ENCODE peak calls at places on chromosome 2, in seven cellular contexts. E, A, X, M, N, R and O are unnamed samples.
A peak's percentile ranks its signal among the peaks of the same experiment; 100 is the strongest.

GRCh38 chr2:136117909-136118818 is at the start of gene CXCR4:
- DNase-seq in E (peak; percentile 5), A (peak; percentile 27), X (no peak), M (peak; percentile 86), N (peak; percentile 80), R (peak; percentile 98), O (peak; percentile 51)

GRCh38 chr2:24327988-24328387 is 32.3 kb downstream of the ITSN2 start:
- DNase-seq in E (no peak), A (no peak), X (no peak), M (no peak), N (no peak), R (no peak), O (no peak)

GRCh38 chr2:10773841-10774341 is 38.7 kb downstream of the PDIA6 start:
- DNase-seq in E (no peak), A (peak; percentile 74), X (no peak), M (no peak), N (no peak), R (peak; percentile 56), O (no peak)

GRCh38 chr2:46893231-46893943 is 22.2 kb downstream of the MCFD2 start:
- DNase-seq in E (no peak), A (peak; percentile 44), X (peak; percentile 59), M (no peak), N (peak; percentile 27), R (no peak), O (no peak)

GRCh38 chr2:52934354-52934898 is 833.2 kb upstream of the CHAC2 start:
- DNase-seq in E (peak; percentile 20), A (peak; percentile 81), X (peak; percentile 55), M (no peak), N (no peak), R (no peak), O (peak; percentile 8)

GRCh38 chr2:7356909-7357584 is 439.8 kb downstream of the RNF144A start:
- DNase-seq in E (no peak), A (no peak), X (no peak), M (no peak), N (no peak), R (no peak), O (no peak)

GRCh38 chr2:232632904-232633412 is 446 bp upstream of the EFHD1 start:
- DNase-seq in E (no peak), A (no peak), X (no peak), M (no peak), N (no peak), R (no peak), O (no peak)

GRCh38 chr2:216478151-216478550 is 20.5 kb upstream of the RPL37A start:
- DNase-seq in E (no peak), A (peak; percentile 89), X (peak; percentile 28), M (no peak), N (peak; percentile 96), R (no peak), O (peak; percentile 65)

GRCh38 chr2:100895402-100895801 is 75.5 kb downstream of the NPAS2 start:
- DNase-seq in E (no peak), A (no peak), X (no peak), M (no peak), N (no peak), R (no peak), O (no peak)